ENCODE peak calls at places on chromosome 1, in six cellular contexts. One of them, this sample, is unnamed.

GRCh38 chr1:206455681-206456344 is 14.5 kb upstream of the IKBKE start:
- DNase-seq in lower leg skin: no peak
- DNase-seq in fibroblast of pulmonary artery: no peak
- DNase-seq in endothelial cell of umbilical vein: peak
- DNase-seq in CD8-positive, alpha-beta T cell: no peak
- DNase-seq in SK-N-SH: peak
- DNase-seq in this sample: no peak

GRCh38 chr1:182446033-182446669 is 3.8 kb upstream of the RGSL1 start:
- DNase-seq in SK-N-SH: peak
- DNase-seq in endothelial cell of umbilical vein: peak
- DNase-seq in CD8-positive, alpha-beta T cell: no peak
- DNase-seq in lower leg skin: no peak
- DNase-seq in fibroblast of pulmonary artery: peak
- DNase-seq in this sample: no peak

GRCh38 chr1:42017730-42018129 is 99.0 kb upstream of the HIVEP3 start:
- DNase-seq in fibroblast of pulmonary artery: no peak
- DNase-seq in SK-N-SH: no peak
- DNase-seq in endothelial cell of umbilical vein: no peak
- DNase-seq in CD8-positive, alpha-beta T cell: no peak
- DNase-seq in lower leg skin: no peak
- DNase-seq in this sample: no peak

GRCh38 chr1:60277269-60277668 is 203.7 kb upstream of the C1orf87 start:
- DNase-seq in fibroblast of pulmonary artery: no peak
- DNase-seq in SK-N-SH: no peak
- DNase-seq in endothelial cell of umbilical vein: no peak
- DNase-seq in CD8-positive, alpha-beta T cell: no peak
- DNase-seq in lower leg skin: no peak
- DNase-seq in this sample: no peak

GRCh38 chr1:116429821-116430374 is 56.9 kb downstream of the ATP1A1 start:
- DNase-seq in SK-N-SH: no peak
- DNase-seq in endothelial cell of umbilical vein: no peak
- DNase-seq in CD8-positive, alpha-beta T cell: no peak
- DNase-seq in lower leg skin: no peak
- DNase-seq in fibroblast of pulmonary artery: no peak
- DNase-seq in this sample: no peak

GRCh38 chr1:194300776-194301175 is 1114.4 kb upstream of the B3GALT2 start:
- DNase-seq in lower leg skin: no peak
- DNase-seq in CD8-positive, alpha-beta T cell: no peak
- DNase-seq in SK-N-SH: no peak
- DNase-seq in endothelial cell of umbilical vein: peak
- DNase-seq in fibroblast of pulmonary artery: no peak
- DNase-seq in this sample: no peak

GRCh38 chr1:85467929-85468540 is 3.1 kb upstream of the DDAH1 start:
- DNase-seq in lower leg skin: no peak
- DNase-seq in SK-N-SH: no peak
- DNase-seq in fibroblast of pulmonary artery: no peak
- DNase-seq in CD8-positive, alpha-beta T cell: no peak
- DNase-seq in endothelial cell of umbilical vein: no peak
- DNase-seq in this sample: no peak

GRCh38 chr1:6259491-6260362 is 1.2 kb downstream of the GPR153 start:
- DNase-seq in lower leg skin: peak
- DNase-seq in fibroblast of pulmonary artery: peak
- DNase-seq in endothelial cell of umbilical vein: peak
- DNase-seq in SK-N-SH: peak
- DNase-seq in CD8-positive, alpha-beta T cell: peak
- DNase-seq in this sample: peak

GRCh38 chr1:37765937-37766664 is 1.2 kb upstream of the EPHA10 start:
- DNase-seq in SK-N-SH: peak
- DNase-seq in endothelial cell of umbilical vein: no peak
- DNase-seq in lower leg skin: no peak
- DNase-seq in fibroblast of pulmonary artery: no peak
- DNase-seq in CD8-positive, alpha-beta T cell: no peak
- DNase-seq in this sample: no peak
- TF ChIP-seq CTCF in SK-N-SH: peak
- TF ChIP-seq CTCF in endothelial cell of umbilical vein: no peak
- TF ChIP-seq CTCF in lower leg skin: no peak
- TF ChIP-seq CTCF in fibroblast of pulmonary artery: no peak
- TF ChIP-seq CTCF in CD8-positive, alpha-beta T cell: no peak
- TF ChIP-seq CTCF in this sample: no peak

DNA sequence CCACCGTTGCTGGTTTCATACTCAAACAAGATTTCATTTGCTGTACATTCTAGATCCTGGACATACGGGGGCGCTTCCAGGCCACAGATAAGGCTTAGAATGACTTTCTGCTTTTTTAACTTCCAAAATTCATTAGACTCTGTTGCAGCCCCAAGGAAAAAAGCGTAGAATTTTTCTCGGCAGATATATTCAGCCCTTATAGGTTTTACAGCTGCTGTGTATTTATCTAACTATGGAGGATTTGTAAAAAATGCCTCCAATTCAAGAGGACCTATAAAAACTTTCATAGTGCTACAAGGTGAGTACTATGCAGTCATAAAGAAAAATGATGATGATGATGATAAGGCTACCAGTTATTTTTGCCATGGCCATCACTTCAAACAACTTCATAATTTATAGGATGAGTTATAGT is 51.6 kb downstream of the SLC30A10 start:
- DNase-seq in fibroblast of pulmonary artery: peak
- DNase-seq in endothelial cell of umbilical vein: no peak
- DNase-seq in CD8-positive, alpha-beta T cell: no peak
- DNase-seq in SK-N-SH: no peak
- DNase-seq in lower leg skin: no peak
- DNase-seq in this sample: no peak
- TF ChIP-seq CTCF in fibroblast of pulmonary artery: peak
- TF ChIP-seq CTCF in endothelial cell of umbilical vein: no peak
- TF ChIP-seq CTCF in CD8-positive, alpha-beta T cell: no peak
- TF ChIP-seq CTCF in SK-N-SH: peak
- TF ChIP-seq CTCF in lower leg skin: no peak
- TF ChIP-seq CTCF in this sample: no peak

GRCh38 chr1:241518447-241519307 is 878 bp downstream of the FH start:
- DNase-seq in fibroblast of pulmonary artery: peak
- DNase-seq in endothelial cell of umbilical vein: peak
- DNase-seq in lower leg skin: no peak
- DNase-seq in CD8-positive, alpha-beta T cell: no peak
- DNase-seq in SK-N-SH: no peak
- DNase-seq in this sample: no peak

GRCh38 chr1:241525026-241525425 is 5.5 kb upstream of the FH start:
- DNase-seq in SK-N-SH: no peak
- DNase-seq in fibroblast of pulmonary artery: no peak
- DNase-seq in endothelial cell of umbilical vein: no peak
- DNase-seq in lower leg skin: no peak
- DNase-seq in CD8-positive, alpha-beta T cell: no peak
- DNase-seq in this sample: no peak

GRCh38 chr1:241521718-241522117 is 2.2 kb upstream of the FH start:
- DNase-seq in CD8-positive, alpha-beta T cell: no peak
- DNase-seq in lower leg skin: no peak
- DNase-seq in SK-N-SH: no peak
- DNase-seq in fibroblast of pulmonary artery: no peak
- DNase-seq in endothelial cell of umbilical vein: no peak
- DNase-seq in this sample: no peak

GRCh38 chr1:241520080-241520465 is 518 bp upstream of the FH start:
- DNase-seq in SK-N-SH: no peak
- DNase-seq in CD8-positive, alpha-beta T cell: no peak
- DNase-seq in fibroblast of pulmonary artery: no peak
- DNase-seq in lower leg skin: no peak
- DNase-seq in endothelial cell of umbilical vein: no peak
- DNase-seq in this sample: no peak

DNA sequence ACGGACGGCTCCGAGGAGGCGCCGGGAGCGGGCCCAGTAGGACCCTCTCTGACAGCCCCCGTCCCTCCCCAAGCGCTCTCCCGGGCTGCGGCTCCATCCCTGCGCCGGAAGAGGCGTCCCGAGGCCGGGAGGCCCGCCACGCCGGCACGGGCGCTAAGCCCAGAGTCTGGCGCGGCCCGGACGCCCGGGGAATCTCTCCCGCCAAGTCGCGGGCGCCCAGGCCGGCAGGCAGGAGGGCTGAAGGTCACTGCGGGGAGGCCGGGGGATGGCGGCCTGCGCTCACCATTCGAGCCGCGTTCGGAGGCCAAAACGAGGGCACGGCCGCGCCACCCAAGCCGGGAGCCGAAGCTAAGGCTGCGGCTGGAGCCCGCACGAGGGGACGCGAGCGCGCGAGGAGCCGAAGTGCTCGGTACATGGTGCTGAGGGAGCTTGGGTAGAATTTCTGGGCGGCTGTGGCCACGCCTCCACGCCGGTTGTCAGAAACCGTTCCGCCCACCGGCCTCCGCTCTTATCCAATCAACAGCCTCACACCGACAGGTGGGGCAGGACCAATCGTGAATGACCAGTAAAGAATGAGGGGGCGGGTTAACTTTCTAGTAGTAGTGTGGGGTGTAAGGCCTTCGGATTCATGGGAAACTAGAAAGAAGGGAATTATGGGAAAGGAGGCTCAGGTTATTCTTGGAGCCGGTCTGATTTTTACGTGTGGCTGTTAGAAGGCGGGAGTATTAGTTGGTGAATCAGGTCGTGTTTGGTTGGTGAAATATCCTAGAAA is at the start of gene FH:
- DNase-seq in endothelial cell of umbilical vein: peak
- DNase-seq in SK-N-SH: peak
- DNase-seq in lower leg skin: peak
- DNase-seq in CD8-positive, alpha-beta T cell: peak
- DNase-seq in fibroblast of pulmonary artery: peak
- DNase-seq in this sample: peak
- TF ChIP-seq CTCF in endothelial cell of umbilical vein: no peak
- TF ChIP-seq CTCF in SK-N-SH: no peak
- TF ChIP-seq CTCF in lower leg skin: no peak
- TF ChIP-seq CTCF in CD8-positive, alpha-beta T cell: no peak
- TF ChIP-seq CTCF in fibroblast of pulmonary artery: no peak
- TF ChIP-seq CTCF in this sample: no peak

DNA sequence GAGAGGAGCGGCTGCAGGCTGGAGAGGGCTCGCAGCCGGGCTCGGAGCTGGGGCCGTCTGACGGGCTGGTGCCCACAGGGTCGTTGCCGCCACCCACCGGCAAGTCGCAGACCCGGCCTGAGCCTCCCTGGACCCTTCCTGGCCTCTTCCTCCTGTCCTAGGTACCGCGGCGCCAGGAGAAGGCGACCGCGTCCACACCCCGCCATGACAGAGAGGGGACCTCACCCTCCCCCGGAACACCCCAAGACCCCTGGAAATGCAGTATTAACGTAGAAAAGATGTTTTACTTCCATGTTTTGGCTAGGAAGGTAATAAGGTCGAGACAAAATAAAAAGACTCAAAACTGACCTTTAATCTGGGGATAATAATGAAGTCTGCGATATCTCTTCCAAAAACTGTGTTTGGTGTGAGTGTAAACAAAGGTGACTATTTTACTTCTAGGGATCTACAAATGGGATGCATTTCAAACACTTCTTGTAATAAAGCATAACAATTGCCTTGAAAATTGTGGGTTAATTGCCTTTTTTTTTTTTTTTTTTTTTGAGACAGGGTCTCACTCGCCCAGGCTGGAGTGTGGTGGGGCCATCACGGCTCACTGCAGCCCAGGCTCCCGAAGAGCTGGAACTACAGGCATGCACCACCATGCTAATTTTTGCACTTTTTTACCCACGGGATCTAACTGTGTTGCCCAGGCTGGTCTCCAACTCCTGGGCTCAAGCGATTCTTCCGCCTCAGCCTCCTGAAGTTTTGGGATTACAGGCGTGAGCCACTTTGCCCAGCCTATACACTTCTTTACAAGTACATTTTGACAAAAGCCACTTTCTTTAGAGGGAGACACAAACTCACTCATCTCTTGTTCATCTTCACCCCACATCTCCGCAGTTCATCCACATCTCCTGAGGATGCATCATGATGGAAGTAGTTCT is 838 bp upstream of the RSRP1 start:
- DNase-seq in SK-N-SH: no peak
- DNase-seq in endothelial cell of umbilical vein: no peak
- DNase-seq in CD8-positive, alpha-beta T cell: no peak
- DNase-seq in fibroblast of pulmonary artery: no peak
- DNase-seq in lower leg skin: no peak
- DNase-seq in this sample: no peak
- TF ChIP-seq CTCF in SK-N-SH: peak
- TF ChIP-seq CTCF in endothelial cell of umbilical vein: peak
- TF ChIP-seq CTCF in CD8-positive, alpha-beta T cell: no peak
- TF ChIP-seq CTCF in fibroblast of pulmonary artery: no peak
- TF ChIP-seq CTCF in lower leg skin: no peak
- TF ChIP-seq CTCF in this sample: no peak

GRCh38 chr1:115040501-115040900 is 10.9 kb downstream of the TSHB start:
- DNase-seq in endothelial cell of umbilical vein: no peak
- DNase-seq in CD8-positive, alpha-beta T cell: no peak
- DNase-seq in fibroblast of pulmonary artery: no peak
- DNase-seq in lower leg skin: no peak
- DNase-seq in SK-N-SH: no peak
- DNase-seq in this sample: no peak

GRCh38 chr1:115036814-115037535 is 7.3 kb downstream of the TSHB start:
- DNase-seq in SK-N-SH: no peak
- DNase-seq in CD8-positive, alpha-beta T cell: no peak
- DNase-seq in lower leg skin: no peak
- DNase-seq in endothelial cell of umbilical vein: no peak
- DNase-seq in fibroblast of pulmonary artery: no peak
- DNase-seq in this sample: no peak

GRCh38 chr1:115041654-115042053 is 12.0 kb downstream of the TSHB start:
- DNase-seq in CD8-positive, alpha-beta T cell: no peak
- DNase-seq in lower leg skin: no peak
- DNase-seq in endothelial cell of umbilical vein: no peak
- DNase-seq in SK-N-SH: no peak
- DNase-seq in fibroblast of pulmonary artery: peak
- DNase-seq in this sample: no peak
- TF ChIP-seq CTCF in CD8-positive, alpha-beta T cell: no peak
- TF ChIP-seq CTCF in lower leg skin: no peak
- TF ChIP-seq CTCF in endothelial cell of umbilical vein: peak
- TF ChIP-seq CTCF in SK-N-SH: peak
- TF ChIP-seq CTCF in fibroblast of pulmonary artery: peak
- TF ChIP-seq CTCF in this sample: no peak

DNA sequence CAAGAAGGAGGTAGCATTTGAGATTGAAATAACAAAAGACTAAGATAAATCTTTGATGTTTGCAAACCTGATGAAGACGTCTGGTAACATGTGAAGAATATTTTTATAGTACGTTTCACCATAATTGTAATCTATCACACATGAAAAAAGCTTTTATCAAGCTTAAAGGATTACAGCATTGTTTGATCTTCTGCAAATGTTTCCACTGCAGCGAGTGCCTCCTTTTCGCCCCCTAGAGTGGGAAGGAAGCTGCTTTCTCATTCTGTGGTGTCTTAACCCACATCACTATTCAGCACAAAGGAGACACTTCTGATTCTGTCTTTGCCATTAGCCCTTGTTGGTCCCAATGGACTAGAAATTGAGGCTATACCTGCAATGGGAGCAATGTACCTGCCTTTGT is 46.0 kb upstream of the IL12RB2 start:
- DNase-seq in endothelial cell of umbilical vein: no peak
- DNase-seq in CD8-positive, alpha-beta T cell: no peak
- DNase-seq in SK-N-SH: no peak
- DNase-seq in fibroblast of pulmonary artery: no peak
- DNase-seq in lower leg skin: no peak
- DNase-seq in this sample: no peak
- TF ChIP-seq CTCF in endothelial cell of umbilical vein: peak
- TF ChIP-seq CTCF in CD8-positive, alpha-beta T cell: peak
- TF ChIP-seq CTCF in SK-N-SH: no peak
- TF ChIP-seq CTCF in fibroblast of pulmonary artery: peak
- TF ChIP-seq CTCF in lower leg skin: no peak
- TF ChIP-seq CTCF in this sample: peak

GRCh38 chr1:190436615-190437014 is 41.0 kb downstream of the BRINP3 start:
- DNase-seq in SK-N-SH: peak
- DNase-seq in CD8-positive, alpha-beta T cell: no peak
- DNase-seq in lower leg skin: no peak
- DNase-seq in fibroblast of pulmonary artery: peak
- DNase-seq in endothelial cell of umbilical vein: peak
- DNase-seq in this sample: no peak
- TF ChIP-seq CTCF in SK-N-SH: peak
- TF ChIP-seq CTCF in CD8-positive, alpha-beta T cell: no peak
- TF ChIP-seq CTCF in lower leg skin: no peak
- TF ChIP-seq CTCF in fibroblast of pulmonary artery: peak
- TF ChIP-seq CTCF in endothelial cell of umbilical vein: no peak
- TF ChIP-seq CTCF in this sample: no peak

GRCh38 chr1:228308628-228309547 is 97.7 kb downstream of the TRIM11 start:
- DNase-seq in CD8-positive, alpha-beta T cell: no peak
- DNase-seq in fibroblast of pulmonary artery: no peak
- DNase-seq in lower leg skin: no peak
- DNase-seq in SK-N-SH: peak
- DNase-seq in endothelial cell of umbilical vein: no peak
- DNase-seq in this sample: peak
- TF ChIP-seq CTCF in CD8-positive, alpha-beta T cell: no peak
- TF ChIP-seq CTCF in fibroblast of pulmonary artery: no peak
- TF ChIP-seq CTCF in lower leg skin: no peak
- TF ChIP-seq CTCF in SK-N-SH: no peak
- TF ChIP-seq CTCF in endothelial cell of umbilical vein: peak
- TF ChIP-seq CTCF in this sample: no peak

This sample was measured in natural killer cell.